ENCODE peak calls at places on chromosomes 12 and 14, in seven cellular contexts. One of them, this sample, is unnamed. For H3K4me1, the result is how much of the 10 kb centered on the place peaks cover.

GRCh38 chr12:8018666-8019581 is 13.6 kb upstream of the FOXJ2 start:
- DNase-seq in adipocyte: no peak
- DNase-seq in stomach: no peak
- DNase-seq in small intestine: no peak
- DNase-seq in A549: no peak
- DNase-seq in aorta: no peak
- DNase-seq in neural progenitor cell: peak
- DNase-seq in this sample: no peak

GRCh38 chr12:24982250-24982649 is 33.3 kb upstream of the BCAT1 start:
- DNase-seq in adipocyte: no peak
- DNase-seq in stomach: no peak
- DNase-seq in small intestine: no peak
- DNase-seq in A549: no peak
- DNase-seq in aorta: no peak
- DNase-seq in neural progenitor cell: no peak
- DNase-seq in this sample: no peak

GRCh38 chr12:4274960-4275868 is 1.7 kb downstream of the CCND2 start:
- DNase-seq in adipocyte: peak
- DNase-seq in stomach: no peak
- DNase-seq in small intestine: peak
- DNase-seq in A549: no peak
- DNase-seq in aorta: no peak
- DNase-seq in neural progenitor cell: peak
- DNase-seq in this sample: no peak

GRCh38 chr12:10722905-10723866 is at the start of gene YBX3:
- DNase-seq in adipocyte: peak
- DNase-seq in stomach: peak
- DNase-seq in small intestine: peak
- DNase-seq in A549: peak
- DNase-seq in aorta: peak
- DNase-seq in neural progenitor cell: peak
- DNase-seq in this sample: peak

GRCh38 chr12:104299842-104300481 is 3.6 kb upstream of the EID3 start:
- DNase-seq in adipocyte: no peak
- DNase-seq in stomach: no peak
- DNase-seq in small intestine: peak
- DNase-seq in A549: peak
- DNase-seq in aorta: no peak
- DNase-seq in neural progenitor cell: no peak
- DNase-seq in this sample: no peak

GRCh38 chr12:68609955-68610434 is 704 bp upstream of the RAP1B start:
- DNase-seq in adipocyte: no peak
- DNase-seq in stomach: no peak
- DNase-seq in small intestine: peak
- DNase-seq in A549: peak
- DNase-seq in aorta: no peak
- DNase-seq in neural progenitor cell: peak
- DNase-seq in this sample: no peak

GRCh38 chr12:60257063-60257462 is 661.2 kb downstream of the SLC16A7 start:
- DNase-seq in adipocyte: peak
- DNase-seq in stomach: no peak
- DNase-seq in small intestine: no peak
- DNase-seq in A549: peak
- DNase-seq in aorta: no peak
- DNase-seq in neural progenitor cell: peak
- DNase-seq in this sample: no peak

GRCh38 chr14:23487216-23487615 is 17.7 kb downstream of the NGDN start:
- DNase-seq in adipocyte: no peak
- DNase-seq in stomach: no peak
- DNase-seq in small intestine: no peak
- DNase-seq in A549: no peak
- DNase-seq in aorta: no peak
- DNase-seq in neural progenitor cell: no peak
- DNase-seq in this sample: no peak

GRCh38 chr12:26848156-26848825 is 15.3 kb upstream of the ITPR2 start:
- DNase-seq in adipocyte: peak
- DNase-seq in stomach: no peak
- DNase-seq in small intestine: no peak
- DNase-seq in A549: no peak
- DNase-seq in aorta: no peak
- DNase-seq in neural progenitor cell: no peak
- DNase-seq in this sample: no peak

GRCh38 chr14:58717211-58717610 is 79.4 kb downstream of the DACT1 start:
- DNase-seq in adipocyte: no peak
- DNase-seq in stomach: no peak
- DNase-seq in small intestine: no peak
- DNase-seq in A549: no peak
- DNase-seq in aorta: no peak
- DNase-seq in neural progenitor cell: peak
- DNase-seq in this sample: no peak

GRCh38 chr12:70448371-70448770 is 82.3 kb downstream of the KCNMB4 start:
- DNase-seq in adipocyte: no peak
- DNase-seq in stomach: no peak
- DNase-seq in small intestine: no peak
- DNase-seq in A549: no peak
- DNase-seq in aorta: no peak
- DNase-seq in neural progenitor cell: no peak
- DNase-seq in this sample: no peak

GRCh38 chr14:99244960-99245340 is 27.0 kb downstream of the BCL11B start:
- DNase-seq in adipocyte: no peak
- DNase-seq in stomach: no peak
- DNase-seq in small intestine: no peak
- DNase-seq in A549: no peak
- DNase-seq in aorta: no peak
- DNase-seq in neural progenitor cell: no peak
- DNase-seq in this sample: no peak

GRCh38 chr12:19140381-19141236 is 11.1 kb downstream of the PLEKHA5 start:
- DNase-seq in adipocyte: no peak
- DNase-seq in stomach: no peak
- DNase-seq in small intestine: peak
- DNase-seq in A549: no peak
- DNase-seq in aorta: no peak
- DNase-seq in neural progenitor cell: no peak
- DNase-seq in this sample: no peak

GRCh38 chr14:89911018-89911919 is 43.3 kb downstream of the EFCAB11 start:
- DNase-seq in adipocyte: peak
- DNase-seq in stomach: peak
- DNase-seq in small intestine: peak
- DNase-seq in A549: peak
- DNase-seq in aorta: peak
- DNase-seq in neural progenitor cell: peak
- DNase-seq in this sample: no peak

GRCh38 chr14:93056166-93056839 is 59.4 kb downstream of the ITPK1 start:
- DNase-seq in adipocyte: peak
- DNase-seq in stomach: no peak
- DNase-seq in small intestine: no peak
- DNase-seq in A549: peak
- DNase-seq in aorta: no peak
- DNase-seq in neural progenitor cell: peak
- DNase-seq in this sample: no peak

GRCh38 chr14:93054006-93054405 is 61.7 kb downstream of the ITPK1 start:
- DNase-seq in adipocyte: no peak
- DNase-seq in stomach: no peak
- DNase-seq in small intestine: peak
- DNase-seq in A549: no peak
- DNase-seq in aorta: no peak
- DNase-seq in neural progenitor cell: no peak
- DNase-seq in this sample: no peak

GRCh38 chr14:93056840-93057585 is 58.7 kb downstream of the ITPK1 start:
- DNase-seq in adipocyte: peak
- DNase-seq in stomach: no peak
- DNase-seq in small intestine: peak
- DNase-seq in A549: peak
- DNase-seq in aorta: no peak
- DNase-seq in neural progenitor cell: no peak
- DNase-seq in this sample: no peak

GRCh38 chr14:93054876-93055275 is 60.8 kb downstream of the ITPK1 start:
- DNase-seq in adipocyte: no peak
- DNase-seq in stomach: no peak
- DNase-seq in small intestine: no peak
- DNase-seq in A549: no peak
- DNase-seq in aorta: no peak
- DNase-seq in neural progenitor cell: no peak
- DNase-seq in this sample: no peak

GRCh38 chr14:93055651-93056115 is 60.0 kb downstream of the ITPK1 start:
- DNase-seq in adipocyte: no peak
- DNase-seq in stomach: peak
- DNase-seq in small intestine: peak
- DNase-seq in A549: no peak
- DNase-seq in aorta: no peak
- DNase-seq in neural progenitor cell: no peak
- DNase-seq in this sample: no peak
- H3K4me1 ChIP-seq in adipocyte: under half
- H3K4me1 ChIP-seq in stomach: half or more
- H3K4me1 ChIP-seq in small intestine: under half
- H3K4me1 ChIP-seq in A549: half or more
- H3K4me1 ChIP-seq in aorta: under half
- H3K4me1 ChIP-seq in neural progenitor cell: under half
- H3K4me1 ChIP-seq in this sample: under half

DNA sequence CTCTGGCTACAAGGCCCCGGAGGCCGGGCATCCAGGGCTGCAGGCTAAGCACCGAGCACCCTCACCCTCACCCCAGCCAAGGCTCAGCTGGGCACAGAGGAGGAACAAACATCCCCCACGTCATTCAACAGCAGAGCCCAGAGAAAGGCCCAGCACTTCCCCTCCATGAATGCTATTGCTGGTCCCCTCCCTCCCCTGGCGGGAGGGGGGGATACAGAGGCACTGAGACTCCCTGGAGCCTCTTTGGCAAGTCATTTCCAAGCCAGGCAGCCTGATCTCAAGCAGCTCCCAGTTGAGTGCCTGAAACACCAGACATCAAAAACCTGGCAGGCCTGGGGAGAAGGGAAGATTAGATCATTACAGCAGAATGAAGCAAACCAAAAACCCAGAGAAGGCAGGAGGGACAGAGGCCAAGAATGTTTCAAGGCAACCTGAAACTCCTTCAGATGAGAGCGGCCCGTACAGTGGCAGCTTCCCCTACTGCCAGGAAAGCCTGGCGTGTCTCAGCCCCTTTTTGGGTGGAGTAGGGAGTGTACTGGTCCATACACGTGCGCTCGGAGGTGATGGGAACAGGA is 92.1 kb downstream of the LRRC74A start:
- DNase-seq in adipocyte: peak
- DNase-seq in stomach: peak
- DNase-seq in small intestine: no peak
- DNase-seq in A549: no peak
- DNase-seq in aorta: peak
- DNase-seq in neural progenitor cell: no peak
- DNase-seq in this sample: peak
- H3K4me1 ChIP-seq in adipocyte: under half
- H3K4me1 ChIP-seq in stomach: half or more
- H3K4me1 ChIP-seq in small intestine: under half
- H3K4me1 ChIP-seq in A549: half or more
- H3K4me1 ChIP-seq in aorta: under half
- H3K4me1 ChIP-seq in neural progenitor cell: under half
- H3K4me1 ChIP-seq in this sample: half or more

GRCh38 chr14:69055973-69056372 is 76.9 kb upstream of the ACTN1 start:
- DNase-seq in adipocyte: no peak
- DNase-seq in stomach: no peak
- DNase-seq in small intestine: no peak
- DNase-seq in A549: no peak
- DNase-seq in aorta: no peak
- DNase-seq in neural progenitor cell: no peak
- DNase-seq in this sample: no peak
- H3K4me1 ChIP-seq in adipocyte: under half
- H3K4me1 ChIP-seq in stomach: under half
- H3K4me1 ChIP-seq in small intestine: under half
- H3K4me1 ChIP-seq in A549: under half
- H3K4me1 ChIP-seq in aorta: under half
- H3K4me1 ChIP-seq in neural progenitor cell: under half
- H3K4me1 ChIP-seq in this sample: under half

DNA sequence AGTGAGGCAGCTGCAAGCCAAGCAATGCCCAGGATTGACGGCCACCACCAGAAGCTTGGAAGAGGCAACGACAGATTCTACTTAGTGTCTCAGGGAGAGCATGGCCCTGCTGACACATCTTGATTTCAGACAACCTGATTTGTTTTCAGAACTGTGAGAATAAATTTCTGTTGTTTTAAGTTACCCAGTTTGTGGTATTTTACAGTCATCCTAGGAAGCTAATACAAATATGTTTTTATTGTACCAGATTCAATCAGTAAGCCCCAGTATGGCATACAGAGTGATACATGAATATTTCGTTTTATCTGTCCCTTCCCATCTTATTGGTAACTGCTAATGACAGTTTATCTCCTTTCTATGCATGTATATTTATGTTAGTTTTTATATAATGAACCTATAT is 62.3 kb downstream of the SAMD4A start:
- DNase-seq in adipocyte: no peak
- DNase-seq in stomach: no peak
- DNase-seq in small intestine: no peak
- DNase-seq in A549: no peak
- DNase-seq in aorta: no peak
- DNase-seq in neural progenitor cell: no peak
- DNase-seq in this sample: no peak
- H3K4me1 ChIP-seq in adipocyte: under half
- H3K4me1 ChIP-seq in stomach: under half
- H3K4me1 ChIP-seq in small intestine: under half
- H3K4me1 ChIP-seq in A549: under half
- H3K4me1 ChIP-seq in aorta: under half
- H3K4me1 ChIP-seq in neural progenitor cell: under half
- H3K4me1 ChIP-seq in this sample: half or more

DNA sequence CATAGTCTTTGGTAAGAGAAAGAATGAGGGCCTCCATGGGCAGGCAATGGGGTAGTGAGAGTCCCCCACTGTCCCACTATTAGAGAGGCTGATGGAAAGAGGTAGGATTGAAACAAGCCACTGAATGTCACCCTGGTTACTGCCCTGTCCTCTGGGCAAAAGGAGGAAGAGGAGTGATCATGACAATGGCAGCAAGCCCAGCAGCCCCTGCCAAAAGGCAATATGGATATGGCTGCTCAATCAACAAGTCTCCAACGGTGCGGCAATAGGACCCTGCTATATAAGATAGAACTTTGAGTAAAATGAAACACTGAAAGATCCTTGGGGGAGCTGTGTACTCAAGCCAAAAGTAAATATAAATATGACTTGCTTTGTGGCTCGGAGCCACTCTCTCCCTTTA is 6.1 kb downstream of the POMT2 start:
- DNase-seq in adipocyte: no peak
- DNase-seq in stomach: no peak
- DNase-seq in small intestine: no peak
- DNase-seq in A549: no peak
- DNase-seq in aorta: no peak
- DNase-seq in neural progenitor cell: no peak
- DNase-seq in this sample: no peak
- H3K4me1 ChIP-seq in adipocyte: half or more
- H3K4me1 ChIP-seq in stomach: half or more
- H3K4me1 ChIP-seq in small intestine: under half
- H3K4me1 ChIP-seq in A549: half or more
- H3K4me1 ChIP-seq in aorta: under half
- H3K4me1 ChIP-seq in neural progenitor cell: under half
- H3K4me1 ChIP-seq in this sample: under half

DNA sequence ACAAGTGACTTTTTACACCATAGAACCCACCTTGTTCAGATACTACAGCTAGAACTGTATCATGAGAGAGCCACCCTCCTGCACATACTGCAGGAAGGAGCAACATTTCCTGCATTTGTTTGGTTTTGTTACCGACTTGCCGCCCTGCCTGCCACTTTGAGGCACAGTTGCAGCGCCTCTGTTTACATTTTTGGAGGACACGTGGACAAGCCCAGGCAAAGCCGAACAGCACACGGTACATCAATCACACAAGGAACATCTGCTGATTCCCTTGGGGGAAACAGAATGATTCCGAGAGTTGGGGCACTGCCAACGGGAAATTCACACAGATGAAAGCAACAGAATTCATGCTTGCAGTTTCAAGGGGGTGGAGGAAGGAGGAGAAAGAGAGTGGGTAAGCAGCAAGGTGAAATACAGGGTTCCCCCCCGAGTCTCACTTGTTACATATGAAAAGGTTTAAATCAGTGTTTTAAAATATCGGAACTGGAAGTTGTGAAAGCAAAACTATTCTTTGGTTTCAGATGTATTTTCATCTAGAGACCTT is 110.7 kb downstream of the BTG1 start:
- DNase-seq in adipocyte: peak
- DNase-seq in stomach: peak
- DNase-seq in small intestine: peak
- DNase-seq in A549: peak
- DNase-seq in aorta: peak
- DNase-seq in neural progenitor cell: no peak
- DNase-seq in this sample: peak
- H3K4me1 ChIP-seq in adipocyte: under half
- H3K4me1 ChIP-seq in stomach: half or more
- H3K4me1 ChIP-seq in small intestine: under half
- H3K4me1 ChIP-seq in A549: under half
- H3K4me1 ChIP-seq in aorta: under half
- H3K4me1 ChIP-seq in neural progenitor cell: under half
- H3K4me1 ChIP-seq in this sample: half or more

This sample was measured in lower lobe of right lung.